ENCODE peak calls at places on chromosome 13, in six cellular contexts. A is PC-3, P is astrocyte, H is H1, T is GM23248, B is HCT116. X is an unnamed sample. For H3K4me1, the result is how much of the 10 kb centered on the place peaks cover.

GRCh38 chr13:42078113-42078769 is 29.8 kb downstream of the DGKH start:
- DNase-seq in A (no peak), P (no peak), H (no peak), T (no peak), B (no peak), X (no peak)

GRCh38 chr13:31595568-31595967 is 143.8 kb upstream of the RXFP2 start:
- DNase-seq in A (no peak), P (no peak), H (no peak), T (peak), B (no peak), X (no peak)

GRCh38 chr13:67736646-67737420 is 506.7 kb upstream of the PCDH9 start:
- DNase-seq in A (peak), P (peak), H (no peak), T (peak), B (no peak), X (no peak)

GRCh38 chr13:80359459-80360297 is 18.8 kb upstream of the SPRY2 start:
- DNase-seq in A (no peak), P (peak), H (peak), T (no peak), B (no peak), X (no peak)

GRCh38 chr13:102346769-102347168 is 55.1 kb downstream of the FGF14 start:
- DNase-seq in A (no peak), P (no peak), H (no peak), T (no peak), B (no peak), X (no peak)

GRCh38 chr13:76812971-76813691 is 73.1 kb downstream of the KCTD12 start:
- DNase-seq in A (no peak), P (no peak), H (no peak), T (peak), B (no peak), X (no peak)

GRCh38 chr13:47945738-47946137 is 55.3 kb downstream of the SUCLA2 start:
- DNase-seq in A (no peak), P (peak), H (no peak), T (peak), B (no peak), X (no peak)

GRCh38 chr13:110479215-110479545 is 82.3 kb downstream of the RAB20 start:
- DNase-seq in A (no peak), P (no peak), H (no peak), T (no peak), B (no peak), X (no peak)

GRCh38 chr13:43686557-43686956 is 100.2 kb downstream of the ENOX1 start:
- DNase-seq in A (peak), P (peak), H (no peak), T (peak), B (no peak), X (no peak)

GRCh38 chr13:67493835-67494234 is 263.7 kb upstream of the PCDH9 start:
- DNase-seq in A (no peak), P (peak), H (no peak), T (no peak), B (no peak), X (no peak)

GRCh38 chr13:85286081-85286480 is 513.1 kb downstream of the SLITRK6 start:
- DNase-seq in A (no peak), P (peak), H (no peak), T (no peak), B (no peak), X (no peak)

GRCh38 chr13:26230703-26231102 is 8.6 kb upstream of the RNF6 start:
- DNase-seq in A (no peak), P (no peak), H (no peak), T (no peak), B (no peak), X (no peak)

GRCh38 chr13:85236431-85236830 is 562.8 kb downstream of the SLITRK6 start:
- DNase-seq in A (peak), P (peak), H (no peak), T (no peak), B (no peak), X (no peak)

GRCh38 chr13:76707360-76707759 is 178.8 kb downstream of the KCTD12 start:
- DNase-seq in A (no peak), P (peak), H (no peak), T (peak), B (no peak), X (no peak)

GRCh38 chr13:89199138-89199537 is 1528.0 kb downstream of the SLITRK5 start:
- DNase-seq in A (peak), P (peak), H (no peak), T (no peak), B (no peak), X (no peak)

GRCh38 chr13:107271226-107271625 is 703.3 kb upstream of the ARGLU1 start:
- DNase-seq in A (peak), P (peak), H (peak), T (peak), B (no peak), X (no peak)

GRCh38 chr13:110680852-110681251 is 25.1 kb downstream of the CARS2 start:
- DNase-seq in A (peak), P (no peak), H (peak), T (peak), B (peak), X (peak)

GRCh38 chr13:35039012-35039411 is 96.9 kb downstream of the NBEA start:
- DNase-seq in A (no peak), P (no peak), H (no peak), T (no peak), B (no peak), X (no peak)

GRCh38 chr13:110173247-110173818 is 133.6 kb downstream of the COL4A1 start:
- DNase-seq in A (peak), P (no peak), H (no peak), T (peak), B (no peak), X (no peak)

GRCh38 chr13:50592412-50593145 is 250.9 kb downstream of the DLEU7 start:
- DNase-seq in A (peak), P (peak), H (no peak), T (peak), B (no peak), X (no peak)

GRCh38 chr13:31987071-31987470 is 44.5 kb upstream of the FRY start:
- DNase-seq in A (no peak), P (no peak), H (no peak), T (no peak), B (no peak), X (no peak)

GRCh38 chr13:20191902-20192469 is 752 bp downstream of the GJB2 start:
- DNase-seq in A (peak), P (no peak), H (peak), T (peak), B (no peak), X (peak)

GRCh38 chr13:70415141-70415540 is 306.9 kb upstream of the KLHL1 start:
- DNase-seq in A (no peak), P (no peak), H (no peak), T (no peak), B (no peak), X (no peak)

GRCh38 chr13:24185591-24186232 is 25.2 kb downstream of the SPATA13 start:
- DNase-seq in A (no peak), P (peak), H (no peak), T (peak), B (no peak), X (no peak)

GRCh38 chr13:20720499-20720898 is 17.0 kb downstream of the IL17D start:
- DNase-seq in A (no peak), P (no peak), H (no peak), T (no peak), B (no peak), X (no peak)

GRCh38 chr13:75250526-75251183 is 231.3 kb downstream of the TBC1D4 start:
- DNase-seq in A (no peak), P (peak), H (no peak), T (peak), B (no peak), X (no peak)

GRCh38 chr13:29483211-29483610 is 112.3 kb downstream of the SLC7A1 start:
- DNase-seq in A (no peak), P (no peak), H (no peak), T (no peak), B (no peak), X (no peak)

GRCh38 chr13:66222926-66223325 is 1007.2 kb downstream of the PCDH9 start:
- DNase-seq in A (no peak), P (no peak), H (no peak), T (no peak), B (no peak), X (peak)

GRCh38 chr13:47933688-47934011 is 67.4 kb downstream of the SUCLA2 start:
- DNase-seq in A (peak), P (peak), H (no peak), T (no peak), B (no peak), X (no peak)

GRCh38 chr13:51349016-51349415 is 9.5 kb downstream of the SERPINE3 start:
- DNase-seq in A (no peak), P (no peak), H (no peak), T (no peak), B (no peak), X (no peak)

GRCh38 chr13:91349992-91350911 is 2.8 kb downstream of the MIR17HG start:
- DNase-seq in A (no peak), P (no peak), H (no peak), T (no peak), B (no peak), X (no peak)

GRCh38 chr13:28022848-28023518 is 34.5 kb upstream of the URAD start:
- DNase-seq in A (no peak), P (peak), H (peak), T (peak), B (no peak), X (no peak)

GRCh38 chr13:110509971-110510786 is 51.3 kb downstream of the RAB20 start:
- DNase-seq in A (no peak), P (no peak), H (no peak), T (peak), B (no peak), X (no peak)

GRCh38 chr13:49220035-49220855 is at the start of gene MLNR:
- DNase-seq in A (no peak), P (peak), H (peak), T (peak), B (no peak), X (no peak)

GRCh38 chr13:109939838-109940237 is 153.5 kb upstream of the IRS2 start:
- DNase-seq in A (no peak), P (no peak), H (no peak), T (no peak), B (no peak), X (no peak)

GRCh38 chr13:108645376-108645775 is 16.0 kb downstream of the MYO16 start:
- DNase-seq in A (no peak), P (no peak), H (no peak), T (no peak), B (no peak), X (no peak)
- H3K4me1 ChIP-seq in A (under half), P (under half), H (under half), T (under half), B (under half), X (under half)

GRCh38 chr13:45218689-45219088 is 17.8 kb upstream of the KCTD4 start:
- DNase-seq in A (no peak), P (no peak), H (no peak), T (no peak), B (no peak), X (no peak)
- TF ChIP-seq EZH2 in A (no peak), P (no peak), H (no peak), T (no peak), B (no peak), X (no peak)

DNA sequence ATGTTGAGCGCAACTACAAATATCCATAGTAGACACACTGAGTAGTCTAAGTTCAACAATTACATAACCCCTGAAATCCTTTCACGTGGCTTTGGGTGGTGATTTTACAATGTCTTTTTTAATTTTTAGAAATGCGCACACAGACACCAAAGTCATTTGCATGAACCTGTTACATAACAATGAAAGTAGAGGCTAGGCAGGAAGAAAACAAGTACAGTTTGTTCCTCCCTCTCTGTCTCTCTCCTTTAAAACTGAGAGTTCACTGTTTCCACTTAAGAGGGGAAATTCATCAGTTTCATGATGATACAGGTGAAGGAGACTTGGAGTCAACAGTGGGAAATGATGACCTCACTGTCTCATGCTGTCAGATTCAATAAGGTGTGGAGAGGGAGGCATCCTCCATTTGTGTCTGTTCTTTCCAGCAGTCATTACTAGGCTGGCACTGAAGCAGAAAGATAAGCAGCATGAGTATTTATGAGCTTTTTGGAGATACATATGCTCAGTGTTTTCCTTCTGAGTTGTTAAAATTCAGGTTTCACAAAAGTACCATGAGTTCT is 201.8 kb downstream of the LHFPL6 start:
- DNase-seq in A (no peak), P (no peak), H (no peak), T (no peak), B (no peak), X (no peak)
- H3K4me1 ChIP-seq in A (under half), P (under half), H (under half), T (under half), B (under half), X (under half)

DNA sequence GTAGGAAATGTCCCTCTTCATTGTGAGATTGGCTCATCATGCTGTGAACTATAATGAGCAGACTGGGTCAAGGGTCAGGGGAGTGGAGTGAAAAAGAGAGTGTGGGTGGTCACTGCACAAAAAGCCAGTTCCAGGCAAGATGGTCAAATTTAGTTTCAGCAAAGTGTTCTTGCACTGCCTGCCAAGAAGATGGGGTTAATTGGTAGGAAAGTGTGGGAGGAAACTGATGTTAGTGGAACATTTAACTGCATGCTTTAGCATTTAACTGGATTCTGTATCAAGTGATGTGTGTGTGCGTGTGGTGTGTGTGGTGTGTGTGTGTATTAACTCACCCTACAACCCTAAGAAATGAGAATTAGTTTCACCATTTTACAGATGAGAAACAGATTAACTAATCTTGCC is 131.6 kb downstream of the COG6 start:
- DNase-seq in A (no peak), P (peak), H (no peak), T (peak), B (no peak), X (no peak)
- TF ChIP-seq EZH2 in A (no peak), P (no peak), H (no peak), T (no peak), B (no peak), X (no peak)

DNA sequence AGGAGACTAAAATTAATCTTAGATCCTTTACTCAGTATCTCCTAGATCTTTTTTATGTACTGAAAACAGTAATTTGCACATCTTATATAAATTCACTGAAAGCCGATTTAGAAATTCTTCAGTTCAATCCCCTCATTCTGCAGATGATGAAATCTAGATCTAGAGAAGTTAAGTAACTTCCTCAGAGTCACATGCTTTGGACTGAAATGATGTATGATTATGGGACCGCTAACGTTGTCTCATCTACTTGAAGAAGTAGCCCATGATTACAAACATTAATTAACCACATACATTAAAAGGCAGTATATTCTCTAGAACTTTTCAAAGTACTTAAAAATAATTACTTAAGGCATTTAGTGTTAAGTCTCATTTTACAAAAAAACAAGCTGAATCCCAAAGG is 37.8 kb downstream of the ELF1 start:
- DNase-seq in A (no peak), P (no peak), H (no peak), T (no peak), B (no peak), X (no peak)
- H3K4me1 ChIP-seq in A (under half), P (under half), H (under half), T (under half), B (under half), X (under half)

GRCh38 chr13:73934215-73934623 is 200.0 kb downstream of the KLF12 start:
- DNase-seq in A (peak), P (peak), H (no peak), T (no peak), B (no peak), X (no peak)
- TF ChIP-seq EZH2 in A (no peak), P (no peak), H (no peak), T (no peak), B (no peak), X (no peak)

GRCh38 chr13:40442826-40443225 is 223.6 kb downstream of the FOXO1 start:
- DNase-seq in A (no peak), P (peak), H (no peak), T (no peak), B (no peak), X (no peak)

GRCh38 chr13:40438999-40439797 is 227.2 kb downstream of the FOXO1 start:
- DNase-seq in A (no peak), P (peak), H (no peak), T (peak), B (no peak), X (no peak)

GRCh38 chr13:40442191-40442590 is 224.2 kb downstream of the FOXO1 start:
- DNase-seq in A (no peak), P (no peak), H (no peak), T (no peak), B (no peak), X (no peak)

GRCh38 chr13:40439928-40440327 is 226.5 kb downstream of the FOXO1 start:
- DNase-seq in A (no peak), P (no peak), H (no peak), T (no peak), B (no peak), X (no peak)

GRCh38 chr13:40440990-40441820 is 225.2 kb downstream of the FOXO1 start:
- DNase-seq in A (no peak), P (peak), H (no peak), T (peak), B (no peak), X (no peak)
- H3K4me1 ChIP-seq in A (under half), P (under half), H (under half), T (under half), B (under half), X (under half)

DNA sequence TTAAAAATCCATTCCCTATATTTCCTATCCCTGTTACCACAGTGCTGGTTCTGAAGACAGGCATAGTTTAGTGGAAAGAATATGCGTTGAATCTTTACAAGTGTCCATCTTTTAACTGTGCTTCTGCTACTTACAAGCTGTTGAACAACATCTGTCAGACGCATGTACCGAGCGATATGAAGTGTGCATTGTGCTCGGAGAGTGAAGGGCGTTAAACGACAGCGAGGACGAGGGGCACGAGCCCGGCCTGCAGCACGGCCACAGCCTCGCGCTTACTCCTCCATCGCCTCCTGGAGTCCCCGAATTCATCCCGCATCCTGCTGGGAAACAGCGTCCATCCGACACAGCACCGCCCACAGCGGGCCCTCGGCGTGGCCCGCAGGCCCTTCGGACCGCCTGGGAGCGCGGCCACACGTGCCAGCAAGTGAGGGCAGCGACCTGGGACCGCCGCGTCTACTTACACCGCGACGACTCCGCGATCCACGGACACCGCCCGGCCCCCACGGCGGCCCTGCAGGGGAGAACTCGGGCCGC is 512 bp downstream of the PCID2 start:
- DNase-seq in A (peak), P (peak), H (peak), T (peak), B (no peak), X (peak)
- TF ChIP-seq EZH2 in A (no peak), P (no peak), H (no peak), T (no peak), B (no peak), X (no peak)

GRCh38 chr13:98527526-98527925 is 49.4 kb downstream of the STK24 start:
- DNase-seq in A (no peak), P (no peak), H (no peak), T (no peak), B (no peak), X (no peak)
- H3K4me1 ChIP-seq in A (under half), P (under half), H (under half), T (under half), B (under half), X (under half)

DNA sequence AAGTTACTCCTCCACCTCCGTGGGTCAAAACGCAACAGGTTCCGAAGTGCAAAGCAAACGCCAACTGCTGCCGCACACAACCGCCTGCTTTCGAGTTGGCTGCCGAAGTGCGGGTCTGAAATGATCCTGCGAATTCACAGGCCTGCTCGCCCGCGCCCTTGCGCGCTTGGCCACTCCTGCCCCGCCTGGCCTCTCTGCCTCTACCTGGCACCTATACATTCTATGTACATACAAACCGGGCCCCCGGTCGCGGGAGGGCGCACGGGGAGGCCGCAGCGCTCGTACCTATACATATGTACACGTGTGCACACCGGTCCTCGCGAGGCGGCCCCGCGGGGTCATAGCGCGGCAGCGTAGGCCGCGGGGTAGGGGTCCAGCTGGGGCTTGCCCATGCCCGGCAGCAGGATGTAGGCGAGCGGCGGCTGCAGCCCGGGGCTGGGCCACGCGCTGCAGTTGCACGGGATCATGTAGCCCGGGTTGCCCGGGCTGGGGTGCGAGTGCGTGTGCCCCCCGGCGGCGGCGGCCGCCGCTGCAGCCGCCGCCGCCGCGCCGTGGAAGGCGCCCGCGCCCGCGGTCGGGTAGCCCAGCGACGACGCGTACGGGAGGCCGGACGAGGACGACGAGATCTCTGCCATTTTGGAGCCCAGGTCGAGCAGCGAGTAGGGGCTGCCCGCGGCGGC is 1.3 kb downstream of the SOX21 start:
- DNase-seq in A (peak), P (no peak), H (peak), T (peak), B (no peak), X (peak)
- TF ChIP-seq EZH2 in A (no peak), P (peak), H (peak), T (peak), B (no peak), X (no peak)

X was measured in MM.1S.